ENCODE peak calls at places on chromosomes 16 and 17, in seven cellular contexts. S, E, W, T, M, J and P are unnamed samples.

GRCh38 chr17:77365584-77366186 is 224.9 kb downstream of the SEC14L1 start:
- DNase-seq in E (no peak), M (peak; percentile 72), S (peak; percentile 94), T (no peak), J (peak; percentile 70), W (no peak), P (no peak)

GRCh38 chr16:85858984-85859817 is 39.8 kb upstream of the IRF8 start:
- DNase-seq in M (no peak), E (no peak), W (no peak), S (no peak), J (no peak), T (no peak), P (no peak)

GRCh38 chr17:13584701-13585080 is 17.0 kb downstream of the HS3ST3A1 start:
- DNase-seq in S (no peak), J (no peak), E (no peak), M (no peak), T (no peak), W (no peak), P (no peak)

GRCh38 chr17:62760059-62760887 is 47.8 kb downstream of the MARCHF10 start:
- DNase-seq in M (no peak), W (no peak), E (no peak), S (no peak), J (no peak), T (no peak), P (no peak)

GRCh38 chr17:37177234-37177633 is 198.6 kb upstream of the C17orf78 start:
- DNase-seq in S (no peak), E (no peak), J (no peak), T (no peak), W (no peak), M (no peak), P (no peak)

GRCh38 chr17:4124994-4125393 is 17.8 kb downstream of the ZZEF1 start:
- DNase-seq in J (no peak), T (no peak), S (no peak), E (no peak), W (no peak), M (no peak), P (no peak)

GRCh38 chr17:17831208-17832039 is 5.4 kb downstream of the SREBF1 start:
- DNase-seq in E (no peak), S (no peak), J (peak; percentile 54), T (no peak), W (no peak), M (no peak), P (no peak)

GRCh38 chr17:33527290-33527689 is 234.2 kb upstream of the ASIC2 start:
- DNase-seq in W (no peak), M (no peak), J (no peak), T (no peak), E (no peak), S (no peak), P (no peak)

GRCh38 chr17:5553479-5553878 is 30.8 kb downstream of the NLRP1 start:
- DNase-seq in J (no peak), W (no peak), T (no peak), M (no peak), S (no peak), E (no peak), P (no peak)

GRCh38 chr17:13429201-13429600 is 172.5 kb downstream of the HS3ST3A1 start:
- DNase-seq in S (no peak), M (no peak), W (no peak), E (no peak), T (no peak), J (no peak), P (no peak)

GRCh38 chr17:62665599-62665998 is 38.1 kb downstream of the MRC2 start:
- DNase-seq in J (no peak), M (no peak), W (no peak), E (no peak), T (no peak), S (no peak), P (no peak)

GRCh38 chr17:64270885-64271284 is 7.8 kb upstream of the TEX2 start:
- DNase-seq in W (no peak), M (no peak), J (no peak), E (no peak), T (no peak), S (no peak), P (no peak)

GRCh38 chr17:76074390-76075363 is at the start of gene GALR2:
- DNase-seq in W (no peak), E (no peak), S (no peak), J (no peak), T (peak; percentile 34), M (no peak), P (no peak)

GRCh38 chr17:68391561-68392268 is 65.6 kb downstream of the WIPI1 start:
- DNase-seq in J (no peak), E (no peak), M (no peak), S (no peak), W (no peak), T (no peak), P (no peak)

DNA sequence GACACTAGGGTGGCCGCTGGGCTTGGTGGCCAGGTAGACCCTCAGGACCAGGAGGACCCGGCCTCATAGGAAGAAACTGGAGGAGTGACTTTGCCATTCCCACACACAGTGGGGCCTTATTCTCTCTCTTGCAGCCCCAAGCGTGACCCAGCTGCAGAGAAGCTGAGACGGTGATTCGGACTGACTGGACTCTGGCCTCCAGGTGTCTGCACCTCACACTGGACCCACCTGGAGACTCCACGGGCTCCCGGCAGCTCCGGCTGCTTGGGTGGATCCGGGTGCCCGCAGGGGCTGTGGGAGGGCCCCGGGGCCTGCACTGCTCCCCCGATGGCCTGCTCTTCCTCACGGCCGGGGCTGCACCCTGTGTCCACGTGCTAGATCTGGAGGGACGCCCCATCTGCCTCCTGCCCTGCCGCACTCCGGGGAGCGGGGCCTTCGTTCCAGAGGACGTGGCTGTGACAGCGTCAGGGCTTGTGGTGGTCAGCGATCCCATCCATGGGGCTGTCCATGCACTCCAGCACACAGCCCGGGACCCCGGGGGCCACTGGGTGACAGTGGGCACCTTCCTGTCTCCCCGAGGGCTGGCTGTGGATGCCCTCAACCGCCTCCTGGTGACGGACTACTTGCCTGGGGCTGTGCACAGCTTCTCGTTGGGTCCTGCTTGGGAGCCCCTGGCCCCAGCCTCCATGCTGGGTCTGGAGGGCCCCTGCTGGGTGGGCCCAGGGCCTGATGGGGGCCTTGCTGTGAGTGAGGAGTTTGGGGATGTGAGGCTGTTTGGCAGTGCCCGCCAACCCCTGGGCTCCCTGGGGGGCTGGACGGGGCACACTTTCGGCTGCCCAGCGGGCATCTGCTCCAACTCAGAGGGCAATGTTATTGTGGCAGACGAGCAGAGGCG is 804 bp downstream of the NHLRC4 start:
- DNase-seq in J (no peak), W (no peak), S (no peak), T (no peak), M (no peak), E (no peak), P (no peak)
- H3K4me3 ChIP-seq in J (no peak overlapping the region), W (peak overlapping the region; percentile 3), S (peak overlapping the region; percentile 45), T (no peak overlapping the region), M (no peak overlapping the region), E (no peak overlapping the region), P (peak overlapping the region; percentile 47)

GRCh38 chr17:82369211-82369610 is 2.4 kb upstream of the UTS2R start:
- DNase-seq in T (no peak), E (no peak), J (no peak), M (no peak), S (no peak), W (no peak), P (no peak)

GRCh38 chr17:82361885-82362633 is 3.0 kb downstream of the TEX19 start:
- DNase-seq in J (no peak), M (no peak), T (no peak), W (no peak), S (peak; percentile 48), E (no peak), P (no peak)

GRCh38 chr17:82366749-82367148 is 4.8 kb upstream of the UTS2R start:
- DNase-seq in M (no peak), T (no peak), J (no peak), S (no peak), W (no peak), E (no peak), P (no peak)

GRCh38 chr17:82367724-82368524 is 3.6 kb upstream of the UTS2R start:
- DNase-seq in E (no peak), M (no peak), W (no peak), T (peak; percentile 42), J (no peak), S (no peak), P (no peak)

DNA sequence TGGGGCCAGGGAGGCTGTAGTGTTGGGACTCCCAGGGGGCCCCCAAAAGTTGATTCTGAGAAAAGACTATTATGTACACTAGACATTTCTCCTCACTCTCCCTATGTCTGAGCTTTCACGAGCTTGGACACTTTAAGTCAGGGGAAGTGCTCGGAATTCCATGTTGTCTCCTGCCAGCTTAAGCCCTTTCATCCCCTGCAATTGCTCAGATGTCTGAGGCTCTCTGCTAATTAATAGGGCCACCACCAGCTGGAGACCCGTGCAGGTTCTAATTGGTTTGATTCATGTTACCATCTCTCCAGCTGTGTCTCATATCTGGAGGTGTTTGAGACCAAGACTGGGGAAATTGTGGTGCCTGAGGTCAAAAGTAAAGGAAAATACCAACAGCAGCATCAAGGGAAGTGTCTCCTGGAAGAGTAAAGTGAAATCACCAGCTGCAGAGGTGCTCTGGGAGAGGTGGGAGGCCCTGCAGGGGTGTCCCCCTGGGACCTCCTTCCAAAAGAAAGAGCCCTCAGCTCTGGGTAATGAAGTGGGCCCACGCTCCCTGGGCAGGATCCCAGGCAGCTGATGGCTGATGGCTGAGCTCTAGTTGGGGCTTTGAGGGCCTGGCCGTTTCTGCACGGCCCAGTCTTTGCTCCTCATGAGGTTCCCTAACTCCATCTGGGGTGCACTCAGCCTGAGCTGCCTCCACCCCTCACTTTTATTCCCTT is 5.8 kb upstream of the UTS2R start:
- DNase-seq in E (no peak), W (no peak), J (no peak), S (no peak), M (no peak), T (no peak), P (no peak)
- H3K27me3 ChIP-seq in E (peaks cover 3% of the 10 kb centered on the region), W (peaks cover 5% of the 10 kb centered on the region), J (no peaks in the 10 kb centered on the region), S (peaks cover 7% of the 10 kb centered on the region), M (peaks cover 4% of the 10 kb centered on the region), T (no peaks in the 10 kb centered on the region), P (peaks cover 6% of the 10 kb centered on the region)

GRCh38 chr17:50112694-50113093 is 17.3 kb downstream of the SAMD14 start:
- DNase-seq in T (no peak), J (peak; percentile 39), E (no peak), S (peak; percentile 76), W (no peak), M (no peak), P (no peak)
- H3K27ac ChIP-seq in T (peak overlapping the region; percentile 100), J (peak overlapping the region; percentile 63), E (no peak overlapping the region), S (peak overlapping the region; percentile 98), W (no peak overlapping the region), M (no peak overlapping the region), P (no peak overlapping the region)

DNA sequence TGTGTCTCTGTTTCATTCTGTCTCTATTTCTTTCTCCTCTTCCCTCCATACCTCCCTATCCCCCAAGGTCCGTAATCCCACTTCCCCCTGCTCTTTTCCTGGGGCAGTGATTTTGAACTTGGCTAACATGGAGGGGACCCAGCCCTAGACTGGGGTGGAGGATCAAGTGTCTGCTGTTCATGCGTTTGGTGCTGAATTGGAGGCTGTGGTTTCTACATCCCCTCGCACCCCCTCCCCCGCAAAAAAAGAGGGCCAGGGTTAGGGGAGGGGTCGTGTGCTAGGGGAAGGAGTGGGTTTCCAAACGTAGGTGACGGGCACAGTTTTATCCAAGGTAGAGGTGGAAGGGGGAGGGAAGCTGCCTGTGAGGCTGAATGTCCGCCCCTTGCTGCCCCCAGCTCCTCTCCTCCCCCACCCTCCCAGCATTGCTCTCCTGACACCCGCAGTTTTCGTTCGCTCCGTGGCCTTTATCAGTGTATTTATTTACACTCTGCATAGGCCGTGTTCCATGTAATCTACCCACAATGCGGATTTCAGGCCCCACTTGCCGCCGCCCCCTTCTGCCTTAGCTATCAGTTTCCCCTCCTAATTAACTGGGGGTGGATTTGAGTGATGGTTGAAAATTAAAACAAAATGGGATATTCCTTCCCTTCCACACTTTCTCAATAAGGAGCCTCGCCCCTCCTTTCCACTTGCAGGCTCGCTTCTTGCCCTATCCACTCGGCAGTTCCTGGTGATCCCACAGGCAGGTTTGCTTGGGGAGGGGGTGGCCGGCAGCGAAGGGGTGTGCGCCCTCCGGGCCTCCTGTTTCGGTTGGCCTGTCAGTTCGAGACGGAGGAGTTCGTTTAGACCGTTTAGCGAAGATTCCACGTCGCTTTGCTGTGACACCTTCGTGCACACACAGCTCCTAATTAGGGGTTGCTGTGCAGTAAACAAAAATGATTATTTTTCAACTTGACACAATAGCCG is 2.0 kb downstream of the GNAO1 start:
- DNase-seq in W (no peak), S (no peak), J (no peak), T (peak; percentile 64), E (no peak), M (no peak), P (no peak)
- H3K4me3 ChIP-seq in W (peak overlapping the region; percentile 56), S (peak overlapping the region; percentile 36), J (no peak overlapping the region), T (no peak overlapping the region), E (no peak overlapping the region), M (no peak overlapping the region), P (no peak overlapping the region)